ENCODE peak calls at places on chromosomes 5 and 9, in six cellular contexts. R is transverse colon; O is fibroblast of villous mesenchyme; G is dorsolateral prefrontal cortex; P is CD8-positive, alpha-beta T cell; C is body of pancreas. K is an unnamed sample.

GRCh38 chr9:33813712-33814641 is 3.0 kb upstream of the UBE2R2 start:
- DNase-seq in R (no peak), O (peak; percentile 78), G (no peak), P (no peak), C (no peak), K (peak; percentile 44)

GRCh38 chr9:93815135-93815534 is 140.0 kb downstream of the BARX1 start:
- DNase-seq in R (no peak), O (no peak), G (no peak), P (no peak), C (peak; percentile 1), K (no peak)

GRCh38 chr9:106708147-106708838 is 154.7 kb upstream of the ZNF462 start:
- DNase-seq in R (no peak), O (peak; percentile 49), G (no peak), P (no peak), C (no peak), K (no peak)

GRCh38 chr9:80070071-80070742 is 498.4 kb downstream of the TLE4 start:
- DNase-seq in R (no peak), O (no peak), G (no peak), P (no peak), C (no peak), K (no peak)

GRCh38 chr5:176784218-176785165 is 25.9 kb upstream of the UNC5A start:
- DNase-seq in R (no peak), O (peak; percentile 77), G (peak; percentile 32), P (no peak), C (no peak), K (peak; percentile 32)

GRCh38 chr5:68217476-68217984 is 2.0 kb downstream of the PIK3R1 start:
- DNase-seq in R (no peak), O (peak; percentile 33), G (no peak), P (no peak), C (no peak), K (no peak)

GRCh38 chr5:118557103-118557805 is 431.1 kb downstream of the DTWD2 start:
- DNase-seq in R (no peak), O (peak; percentile 6), G (no peak), P (no peak), C (no peak), K (no peak)

GRCh38 chr5:127746756-127747155 is 43.6 kb downstream of the CCDC192 start:
- DNase-seq in R (no peak), O (peak; percentile 35), G (no peak), P (no peak), C (no peak), K (no peak)

GRCh38 chr9:33263936-33264472 is 504 bp downstream of the BAG1 start:
- DNase-seq in R (peak; percentile 59), O (peak; percentile 38), G (peak; percentile 65), P (no peak), C (peak; percentile 46), K (no peak)

GRCh38 chr5:93891491-93892480 is 150.4 kb upstream of the POU5F2 start:
- DNase-seq in R (no peak), O (no peak), G (no peak), P (no peak), C (no peak), K (no peak)

GRCh38 chr5:14009575-14009974 is 65.1 kb upstream of the DNAH5 start:
- DNase-seq in R (no peak), O (peak; percentile 60), G (no peak), P (no peak), C (no peak), K (no peak)

GRCh38 chr5:139863855-139864558 is 68.4 kb downstream of the PSD2 start:
- DNase-seq in R (peak; percentile 67), O (peak; percentile 51), G (peak; percentile 76), P (peak; percentile 16), C (peak; percentile 65), K (peak; percentile 5)

GRCh38 chr9:19284729-19285128 is 54.2 kb downstream of the DENND4C start:
- DNase-seq in R (no peak), O (no peak), G (no peak), P (no peak), C (no peak), K (no peak)

DNA sequence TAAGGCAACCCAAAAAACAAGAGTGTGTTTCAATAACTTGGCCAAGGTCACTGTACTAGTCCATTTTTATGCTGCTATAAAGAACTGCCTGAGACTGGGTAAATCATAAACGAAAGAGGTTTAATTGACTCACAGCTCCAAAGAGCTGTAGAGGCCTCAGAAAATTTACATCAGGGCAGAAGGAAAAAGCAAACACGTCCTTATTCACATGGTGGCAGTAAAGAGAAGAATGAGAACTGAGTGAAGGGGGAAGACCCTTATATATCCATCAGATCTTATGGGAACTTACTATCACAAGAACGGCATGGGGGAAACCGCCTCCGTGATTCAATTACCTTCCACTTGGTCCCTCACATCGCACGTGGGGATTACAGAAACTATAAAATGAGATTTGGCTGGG is 64.3 kb upstream of the CAMK4 start:
- DNase-seq in R (no peak), O (no peak), G (no peak), P (no peak), C (no peak), K (no peak)
- TF ChIP-seq CTCF in R (no peak), O (no peak), G (no peak), P (no peak), C (no peak), K (no peak)

GRCh38 chr5:170523129-170523497 is 19.3 kb downstream of the KCNIP1 start:
- DNase-seq in R (no peak), O (no peak), G (peak; percentile 60), P (no peak), C (peak; percentile 18), K (no peak)

GRCh38 chr5:170523830-170524229 is 20.0 kb downstream of the KCNIP1 start:
- DNase-seq in R (no peak), O (no peak), G (no peak), P (no peak), C (no peak), K (no peak)

GRCh38 chr5:170524576-170524975 is 20.8 kb downstream of the KCNIP1 start:
- DNase-seq in R (no peak), O (no peak), G (no peak), P (no peak), C (no peak), K (no peak)

GRCh38 chr5:170520319-170520718 is 16.5 kb downstream of the KCNIP1 start:
- DNase-seq in R (no peak), O (no peak), G (no peak), P (no peak), C (no peak), K (no peak)

DNA sequence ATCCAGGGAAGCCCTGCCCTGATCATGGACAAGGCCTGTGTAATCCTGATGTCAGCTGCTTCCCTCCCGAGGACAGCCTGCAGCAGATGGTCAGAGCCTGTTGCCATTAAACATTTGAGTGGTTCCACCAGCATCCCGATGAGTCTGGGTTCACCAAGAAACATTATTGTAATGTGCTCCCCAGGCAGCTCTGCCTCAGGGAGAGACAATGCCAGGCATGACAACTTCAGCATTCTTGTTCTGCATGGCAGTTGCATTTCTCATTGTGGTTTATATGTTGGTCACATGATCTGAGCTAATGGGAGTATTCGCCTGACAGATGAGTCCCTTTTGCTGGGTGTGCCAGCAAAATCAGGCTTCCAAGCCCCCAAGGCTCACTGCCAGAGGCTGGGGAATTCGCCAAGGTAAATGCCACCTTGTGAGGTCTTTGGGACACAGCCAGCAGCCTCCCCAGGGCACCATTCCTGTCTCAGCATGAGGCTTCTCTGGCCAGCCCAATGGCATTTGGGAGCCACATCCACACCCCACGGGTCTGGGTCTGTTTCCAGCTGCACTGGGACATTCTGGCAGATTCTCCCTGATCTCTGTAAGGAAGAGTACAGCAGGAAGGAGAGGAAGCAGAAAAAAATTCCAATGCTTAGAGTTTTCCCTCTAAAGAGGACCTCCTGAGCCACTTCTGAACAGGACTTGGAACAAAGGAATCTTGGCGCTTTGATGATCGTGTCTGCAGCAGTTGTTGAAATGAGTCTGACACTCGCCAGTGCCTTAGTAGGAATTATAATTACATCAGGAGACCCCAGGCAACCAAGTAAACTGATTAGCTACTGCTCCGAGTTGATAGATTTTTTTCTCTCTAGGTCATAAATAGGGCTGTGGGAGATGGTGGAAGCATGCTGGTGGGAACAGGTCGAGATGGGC is 18.6 kb downstream of the KCNIP1 start:
- DNase-seq in R (no peak), O (no peak), G (no peak), P (no peak), C (peak; percentile 85), K (peak; percentile 7)
- H3K4me3 ChIP-seq in R (no peak overlapping the region), O (no peak overlapping the region), G (no peak overlapping the region), P (no peak overlapping the region), C (no peak overlapping the region), K (no peak overlapping the region)

DNA sequence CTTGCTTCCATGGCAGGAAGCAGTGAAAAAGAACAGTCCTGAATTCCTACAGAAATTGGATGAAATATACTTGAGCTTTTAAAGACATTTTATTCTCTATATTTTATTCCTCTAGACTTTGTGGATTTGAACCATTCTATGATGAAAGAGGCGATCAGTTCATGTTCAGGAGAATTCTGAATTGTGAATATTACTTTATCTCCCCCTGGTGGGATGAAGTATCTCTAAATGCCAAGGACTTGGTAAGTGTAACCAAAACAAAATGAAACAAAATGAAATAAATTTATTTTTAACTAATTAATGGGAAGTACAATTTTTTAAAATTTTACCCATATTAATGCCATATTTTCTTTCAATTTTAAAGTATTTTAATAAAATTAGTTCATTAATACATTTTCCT is 34.1 kb downstream of the STARD4 start:
- DNase-seq in R (no peak), O (no peak), G (no peak), P (no peak), C (no peak), K (no peak)
- TF ChIP-seq CTCF in R (no peak), O (peak; percentile 20), G (no peak), P (no peak), C (no peak), K (peak; percentile 20)

GRCh38 chr9:86097510-86098224 is 1.7 kb downstream of the GOLM1 start:
- DNase-seq in R (peak; percentile 33), O (no peak), G (no peak), P (no peak), C (no peak), K (no peak)

GRCh38 chr9:86098793-86099694 is at the start of gene GOLM1:
- DNase-seq in R (peak; percentile 61), O (peak; percentile 64), G (no peak), P (no peak), C (peak; percentile 59), K (no peak)

GRCh38 chr9:86099695-86100364 is 472 bp upstream of the GOLM1 start:
- DNase-seq in R (peak; percentile 75), O (peak; percentile 65), G (no peak), P (no peak), C (peak; percentile 59), K (no peak)

GRCh38 chr9:86102626-86103025 is 3.3 kb upstream of the GOLM1 start:
- DNase-seq in R (peak; percentile 4), O (no peak), G (no peak), P (no peak), C (no peak), K (no peak)
- H3K4me3 ChIP-seq in R (no peak overlapping the region), O (no peak overlapping the region), G (no peak overlapping the region), P (no peak overlapping the region), C (no peak overlapping the region), K (no peak overlapping the region)

GRCh38 chr9:72856985-72857631 is 95.7 kb downstream of the ALDH1A1 start:
- DNase-seq in R (no peak), O (peak; percentile 75), G (no peak), P (no peak), C (peak; percentile 19), K (peak; percentile 41)
- TF ChIP-seq CTCF in R (peak; percentile 63), O (peak; percentile 69), G (peak; percentile 80), P (no peak), C (peak; percentile 63), K (peak; percentile 71)

K was measured in AG09309.